ENCODE peak calls at places on chromosomes 2 and 18, in four cellular contexts. One of them, this sample, is unnamed.

GRCh38 chr2:95331606-95332005 is 34.5 kb downstream of the KCNIP3 start:
- DNase-seq in MM.1S: no peak
- DNase-seq in GM06990: no peak
- DNase-seq in IMR-90: no peak
- DNase-seq in this sample: no peak

GRCh38 chr2:64606495-64607363 is 47.0 kb downstream of the SERTAD2 start:
- DNase-seq in MM.1S: no peak
- DNase-seq in GM06990: peak; percentile 88
- DNase-seq in IMR-90: no peak
- DNase-seq in this sample: peak; percentile 59

GRCh38 chr2:181738483-181739015 is 58.2 kb upstream of the NEUROD1 start:
- DNase-seq in MM.1S: no peak
- DNase-seq in GM06990: no peak
- DNase-seq in IMR-90: no peak
- DNase-seq in this sample: no peak

GRCh38 chr2:186307871-186308270 is 178.2 kb upstream of the ZC3H15 start:
- DNase-seq in MM.1S: no peak
- DNase-seq in GM06990: no peak
- DNase-seq in IMR-90: no peak
- DNase-seq in this sample: no peak

GRCh38 chr18:2978626-2979025 is 34.3 kb downstream of the LPIN2 start:
- DNase-seq in MM.1S: peak; percentile 12
- DNase-seq in GM06990: no peak
- DNase-seq in IMR-90: peak; percentile 91
- DNase-seq in this sample: no peak

GRCh38 chr2:191899442-191899841 is 52.6 kb upstream of the CAVIN2 start:
- DNase-seq in MM.1S: no peak
- DNase-seq in GM06990: no peak
- DNase-seq in IMR-90: peak; percentile 91
- DNase-seq in this sample: no peak

GRCh38 chr2:19357383-19358241 is 811 bp downstream of the OSR1 start:
- DNase-seq in MM.1S: no peak
- DNase-seq in GM06990: no peak
- DNase-seq in IMR-90: peak; percentile 57
- DNase-seq in this sample: no peak

GRCh38 chr2:241636182-241636982 is 576 bp downstream of the THAP4 start:
- DNase-seq in MM.1S: peak; percentile 43
- DNase-seq in GM06990: peak; percentile 70
- DNase-seq in IMR-90: peak; percentile 20
- DNase-seq in this sample: peak; percentile 14

GRCh38 chr2:121583555-121583954 is 52.9 kb downstream of the RNU4ATAC start:
- DNase-seq in MM.1S: no peak
- DNase-seq in GM06990: no peak
- DNase-seq in IMR-90: no peak
- DNase-seq in this sample: no peak

GRCh38 chr2:55051026-55051866 is 995 bp upstream of the RTN4 start:
- DNase-seq in MM.1S: no peak
- DNase-seq in GM06990: no peak
- DNase-seq in IMR-90: peak; percentile 100
- DNase-seq in this sample: no peak

GRCh38 chr18:69597561-69597960 is 196.9 kb downstream of the DOK6 start:
- DNase-seq in MM.1S: no peak
- DNase-seq in GM06990: no peak
- DNase-seq in IMR-90: no peak
- DNase-seq in this sample: no peak

GRCh38 chr2:75710220-75710576 is 517 bp downstream of the GCFC2 start:
- DNase-seq in MM.1S: no peak
- DNase-seq in GM06990: no peak
- DNase-seq in IMR-90: no peak
- DNase-seq in this sample: no peak

GRCh38 chr2:31069926-31070325 is 68.3 kb downstream of the GALNT14 start:
- DNase-seq in MM.1S: no peak
- DNase-seq in GM06990: no peak
- DNase-seq in IMR-90: no peak
- DNase-seq in this sample: no peak

GRCh38 chr2:174350018-174350417 is 15.3 kb downstream of the SP9 start:
- DNase-seq in MM.1S: peak; percentile 30
- DNase-seq in GM06990: no peak
- DNase-seq in IMR-90: peak; percentile 22
- DNase-seq in this sample: no peak

GRCh38 chr18:26051845-26052244 is 38.6 kb downstream of the SS18 start:
- DNase-seq in MM.1S: no peak
- DNase-seq in GM06990: no peak
- DNase-seq in IMR-90: no peak
- DNase-seq in this sample: no peak

GRCh38 chr2:50196775-50197482 is 835.0 kb downstream of the NRXN1 start:
- DNase-seq in MM.1S: no peak
- DNase-seq in GM06990: no peak
- DNase-seq in IMR-90: no peak
- DNase-seq in this sample: no peak

GRCh38 chr2:150129921-150130320 is 357.5 kb downstream of the RND3 start:
- DNase-seq in MM.1S: peak; percentile 87
- DNase-seq in GM06990: peak; percentile 18
- DNase-seq in IMR-90: no peak
- DNase-seq in this sample: no peak

GRCh38 chr2:97005353-97005752 is 19.0 kb upstream of the FAM178B start:
- DNase-seq in MM.1S: no peak
- DNase-seq in GM06990: no peak
- DNase-seq in IMR-90: no peak
- DNase-seq in this sample: no peak

GRCh38 chr2:190405069-190405468 is 3.1 kb upstream of the MFSD6 start:
- DNase-seq in MM.1S: no peak
- DNase-seq in GM06990: no peak
- DNase-seq in IMR-90: no peak
- DNase-seq in this sample: no peak

GRCh38 chr2:46045888-46046287 is 251.3 kb upstream of the EPAS1 start:
- DNase-seq in MM.1S: no peak
- DNase-seq in GM06990: no peak
- DNase-seq in IMR-90: no peak
- DNase-seq in this sample: no peak

GRCh38 chr2:63696496-63696895 is 107.7 kb downstream of the MDH1 start:
- DNase-seq in MM.1S: no peak
- DNase-seq in GM06990: no peak
- DNase-seq in IMR-90: peak; percentile 4
- DNase-seq in this sample: no peak

GRCh38 chr2:207930747-207931146 is 94.6 kb downstream of the PLEKHM3 start:
- DNase-seq in MM.1S: no peak
- DNase-seq in GM06990: no peak
- DNase-seq in IMR-90: no peak
- DNase-seq in this sample: no peak

GRCh38 chr2:240209493-240209892 is 69.0 kb upstream of the OTOS start:
- DNase-seq in MM.1S: no peak
- DNase-seq in GM06990: no peak
- DNase-seq in IMR-90: no peak
- DNase-seq in this sample: no peak

GRCh38 chr18:37450434-37451133 is 115.0 kb downstream of the CELF4 start:
- DNase-seq in MM.1S: no peak
- DNase-seq in GM06990: no peak
- DNase-seq in IMR-90: peak; percentile 4
- DNase-seq in this sample: no peak

GRCh38 chr18:73153271-73153670 is 285.5 kb upstream of the NETO1 start:
- DNase-seq in MM.1S: no peak
- DNase-seq in GM06990: no peak
- DNase-seq in IMR-90: peak; percentile 3
- DNase-seq in this sample: no peak

GRCh38 chr2:28505361-28505760 is 9.5 kb downstream of the PLB1 start:
- DNase-seq in MM.1S: no peak
- DNase-seq in GM06990: no peak
- DNase-seq in IMR-90: no peak
- DNase-seq in this sample: no peak

GRCh38 chr2:153875801-153876466 is 4.2 kb downstream of the GALNT13 start:
- DNase-seq in MM.1S: no peak
- DNase-seq in GM06990: no peak
- DNase-seq in IMR-90: no peak
- DNase-seq in this sample: no peak

GRCh38 chr18:181711-182110 is 23.4 kb downstream of the USP14 start:
- DNase-seq in MM.1S: no peak
- DNase-seq in GM06990: no peak
- DNase-seq in IMR-90: no peak
- DNase-seq in this sample: no peak
- H3K36me3 ChIP-seq in MM.1S: peaks cover 13% of the 10 kb centered on the region
- H3K36me3 ChIP-seq in GM06990: peaks cover 2% of the 10 kb centered on the region
- H3K36me3 ChIP-seq in IMR-90: peaks cover 15% of the 10 kb centered on the region
- H3K36me3 ChIP-seq in this sample: peaks cover 7% of the 10 kb centered on the region

DNA sequence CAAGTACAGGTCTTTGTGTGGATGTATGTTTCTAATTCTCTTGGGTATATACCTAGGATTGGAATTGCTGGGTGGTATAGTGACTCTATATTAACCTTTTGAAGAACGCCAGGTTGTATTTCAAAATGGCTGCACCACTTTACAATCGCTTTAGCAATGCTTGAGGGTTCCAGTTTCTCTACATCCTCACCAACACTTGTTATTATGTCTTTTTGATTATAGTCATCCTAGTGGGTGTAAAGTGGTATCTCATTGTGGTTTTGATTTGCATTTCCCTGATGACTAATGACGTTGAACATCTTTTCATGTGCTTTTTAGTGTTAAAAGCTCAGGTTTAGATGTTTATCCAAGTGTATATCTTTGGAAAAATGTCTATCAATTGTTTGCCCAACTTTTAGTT is 39.5 kb downstream of the CTIF start:
- DNase-seq in MM.1S: no peak
- DNase-seq in GM06990: no peak
- DNase-seq in IMR-90: no peak
- DNase-seq in this sample: no peak
- H3K36me3 ChIP-seq in MM.1S: no peaks in the 10 kb centered on the region
- H3K36me3 ChIP-seq in GM06990: no peaks in the 10 kb centered on the region
- H3K36me3 ChIP-seq in IMR-90: peaks cover 12% of the 10 kb centered on the region
- H3K36me3 ChIP-seq in this sample: no peaks in the 10 kb centered on the region

GRCh38 chr18:80046431-80046830 is 12.2 kb downstream of the RBFA start:
- DNase-seq in MM.1S: no peak
- DNase-seq in GM06990: no peak
- DNase-seq in IMR-90: no peak
- DNase-seq in this sample: no peak

GRCh38 chr18:80044072-80044471 is 9.8 kb downstream of the RBFA start:
- DNase-seq in MM.1S: no peak
- DNase-seq in GM06990: no peak
- DNase-seq in IMR-90: no peak
- DNase-seq in this sample: no peak

GRCh38 chr18:80046961-80047541 is 12.8 kb downstream of the RBFA start:
- DNase-seq in MM.1S: no peak
- DNase-seq in GM06990: no peak
- DNase-seq in IMR-90: no peak
- DNase-seq in this sample: no peak

GRCh38 chr18:80042785-80043184 is 8.6 kb downstream of the RBFA start:
- DNase-seq in MM.1S: no peak
- DNase-seq in GM06990: no peak
- DNase-seq in IMR-90: no peak
- DNase-seq in this sample: no peak

GRCh38 chr18:80046011-80046410 is 11.8 kb downstream of the RBFA start:
- DNase-seq in MM.1S: no peak
- DNase-seq in GM06990: no peak
- DNase-seq in IMR-90: no peak
- DNase-seq in this sample: no peak
- H3K36me3 ChIP-seq in MM.1S: peaks cover 7% of the 10 kb centered on the region
- H3K36me3 ChIP-seq in GM06990: peaks cover 17% of the 10 kb centered on the region
- H3K36me3 ChIP-seq in IMR-90: peaks cover 19% of the 10 kb centered on the region
- H3K36me3 ChIP-seq in this sample: no peaks in the 10 kb centered on the region

DNA sequence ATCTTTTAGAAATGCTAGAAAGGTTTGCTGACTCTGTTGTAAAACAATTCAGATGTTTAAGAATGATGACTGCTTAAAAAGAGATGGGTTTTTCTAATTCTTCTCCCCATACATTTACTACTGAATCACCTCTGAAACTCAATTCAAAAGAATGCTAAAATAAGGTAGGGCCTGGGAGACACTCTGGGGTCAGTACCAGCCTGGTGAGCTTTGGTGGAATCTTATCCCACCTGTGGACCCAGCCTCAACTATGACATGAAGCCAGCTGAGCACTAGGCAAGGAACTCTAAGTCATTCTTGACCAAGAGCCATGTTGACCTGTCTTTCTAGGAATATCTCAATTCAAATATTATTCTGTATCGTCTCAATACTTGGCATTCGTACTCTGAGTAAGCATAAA is 44.3 kb downstream of the IWS1 start:
- DNase-seq in MM.1S: no peak
- DNase-seq in GM06990: no peak
- DNase-seq in IMR-90: no peak
- DNase-seq in this sample: no peak
- H3K36me3 ChIP-seq in MM.1S: peaks cover 5% of the 10 kb centered on the region
- H3K36me3 ChIP-seq in GM06990: peaks cover 24% of the 10 kb centered on the region
- H3K36me3 ChIP-seq in IMR-90: peaks cover 47% of the 10 kb centered on the region
- H3K36me3 ChIP-seq in this sample: no peaks in the 10 kb centered on the region

GRCh38 chr2:37250869-37251740 is 19.6 kb downstream of the NDUFAF7 start:
- DNase-seq in MM.1S: no peak
- DNase-seq in GM06990: no peak
- DNase-seq in IMR-90: no peak
- DNase-seq in this sample: no peak
- H3K36me3 ChIP-seq in MM.1S: peaks cover 48% of the 10 kb centered on the region
- H3K36me3 ChIP-seq in GM06990: no peaks in the 10 kb centered on the region
- H3K36me3 ChIP-seq in IMR-90: peaks cover 32% of the 10 kb centered on the region
- H3K36me3 ChIP-seq in this sample: peaks cover 59% of the 10 kb centered on the region

GRCh38 chr2:15622614-15623480 is 31.2 kb downstream of the DDX1 start:
- DNase-seq in MM.1S: no peak
- DNase-seq in GM06990: no peak
- DNase-seq in IMR-90: no peak
- DNase-seq in this sample: no peak
- H3K36me3 ChIP-seq in MM.1S: no peaks in the 10 kb centered on the region
- H3K36me3 ChIP-seq in GM06990: peaks cover 13% of the 10 kb centered on the region
- H3K36me3 ChIP-seq in IMR-90: peaks cover 39% of the 10 kb centered on the region
- H3K36me3 ChIP-seq in this sample: peaks cover 18% of the 10 kb centered on the region

GRCh38 chr18:27956001-27956400 is 220.9 kb downstream of the CDH2 start:
- DNase-seq in MM.1S: no peak
- DNase-seq in GM06990: no peak
- DNase-seq in IMR-90: no peak
- DNase-seq in this sample: no peak
- H3K36me3 ChIP-seq in MM.1S: no peaks in the 10 kb centered on the region
- H3K36me3 ChIP-seq in GM06990: no peaks in the 10 kb centered on the region
- H3K36me3 ChIP-seq in IMR-90: peaks cover 6% of the 10 kb centered on the region
- H3K36me3 ChIP-seq in this sample: no peaks in the 10 kb centered on the region

This sample was measured in naive thymus-derived CD4-positive, alpha-beta T cell.